ENCODE peak calls at places on chromosomes 16 and 17, in six cellular contexts. Q is transverse colon, J is cardiac muscle cell, A is ascending aorta, N is adrenal gland, S is left ventricle myocardium inferior. Z is an unnamed sample.

GRCh38 chr16:78763821-78764440 is 664.5 kb downstream of the WWOX start:
- DNase-seq in Q (no peak), J (no peak), A (no peak), N (no peak), S (no peak), Z (no peak)

GRCh38 chr16:29318037-29318436 is 88.5 kb downstream of the NPIPB11 start:
- DNase-seq in Q (no peak), J (no peak), A (no peak), N (no peak), S (no peak), Z (no peak)

GRCh38 chr17:79837888-79838540 is 1.2 kb downstream of the CBX4 start:
- DNase-seq in Q (peak; percentile 33), J (no peak), A (no peak), N (peak; percentile 45), S (no peak), Z (peak; percentile 64)

GRCh38 chr17:77638229-77638628 is 320.3 kb upstream of the TNRC6C start:
- DNase-seq in Q (no peak), J (no peak), A (no peak), N (no peak), S (no peak), Z (no peak)

GRCh38 chr17:1563786-1564613 is 1.4 kb upstream of the PITPNA start:
- DNase-seq in Q (no peak), J (no peak), A (no peak), N (no peak), S (no peak), Z (peak; percentile 60)

GRCh38 chr16:89292443-89293078 is 75.1 kb downstream of the ZNF778 start:
- DNase-seq in Q (no peak), J (no peak), A (no peak), N (no peak), S (no peak), Z (no peak)

GRCh38 chr16:13070268-13070667 is 168.9 kb downstream of the SHISA9 start:
- DNase-seq in Q (no peak), J (no peak), A (no peak), N (no peak), S (no peak), Z (peak; percentile 4)

GRCh38 chr16:22734313-22734869 is 79.6 kb upstream of the HS3ST2 start:
- DNase-seq in Q (no peak), J (no peak), A (no peak), N (no peak), S (no peak), Z (no peak)

GRCh38 chr17:10737168-10737622 is 7.4 kb upstream of the TMEM220 start:
- DNase-seq in Q (peak; percentile 92), J (peak; percentile 72), A (peak; percentile 82), N (peak; percentile 80), S (peak; percentile 32), Z (peak; percentile 84)

GRCh38 chr16:50601341-50601740 is 53.1 kb downstream of the NKD1 start:
- DNase-seq in Q (no peak), J (no peak), A (no peak), N (no peak), S (no peak), Z (no peak)

GRCh38 chr17:17084317-17084835 is 42.1 kb downstream of the MPRIP start:
- DNase-seq in Q (no peak), J (no peak), A (no peak), N (no peak), S (no peak), Z (no peak)

GRCh38 chr17:81479175-81479574 is 33.4 kb downstream of the ACTG1 start:
- DNase-seq in Q (no peak), J (no peak), A (no peak), N (no peak), S (no peak), Z (no peak)

GRCh38 chr16:68645494-68646388 is 631 bp downstream of the CDH3 start:
- DNase-seq in Q (no peak), J (peak; percentile 87), A (no peak), N (no peak), S (no peak), Z (peak; percentile 49)

GRCh38 chr17:32869345-32870026 is 7.4 kb downstream of the MYO1D start:
- DNase-seq in Q (no peak), J (no peak), A (peak; percentile 69), N (peak; percentile 51), S (no peak), Z (no peak)

GRCh38 chr17:76091526-76092285 is 11.9 kb downstream of the EXOC7 start:
- DNase-seq in Q (no peak), J (no peak), A (no peak), N (no peak), S (no peak), Z (no peak)

GRCh38 chr16:89072216-89073130 is 21.2 kb upstream of the ACSF3 start:
- DNase-seq in Q (no peak), J (peak; percentile 55), A (no peak), N (no peak), S (peak; percentile 31), Z (no peak)

GRCh38 chr17:67456103-67456502 is 79.0 kb downstream of the PITPNC1 start:
- DNase-seq in Q (no peak), J (no peak), A (no peak), N (no peak), S (no peak), Z (no peak)

GRCh38 chr16:11705311-11705710 is 37.1 kb downstream of the SNN start:
- DNase-seq in Q (no peak), J (no peak), A (no peak), N (no peak), S (no peak), Z (no peak)

GRCh38 chr16:827513-827912 is 27.0 kb upstream of the GNG13 start:
- DNase-seq in Q (no peak), J (no peak), A (no peak), N (no peak), S (no peak), Z (no peak)

GRCh38 chr16:824601-825000 is 24.1 kb upstream of the GNG13 start:
- DNase-seq in Q (no peak), J (no peak), A (no peak), N (no peak), S (no peak), Z (no peak)

GRCh38 chr16:822909-823297 is 22.4 kb upstream of the GNG13 start:
- DNase-seq in Q (no peak), J (no peak), A (no peak), N (no peak), S (no peak), Z (no peak)

GRCh38 chr16:824194-824593 is 23.7 kb upstream of the GNG13 start:
- DNase-seq in Q (no peak), J (no peak), A (no peak), N (no peak), S (no peak), Z (no peak)

DNA sequence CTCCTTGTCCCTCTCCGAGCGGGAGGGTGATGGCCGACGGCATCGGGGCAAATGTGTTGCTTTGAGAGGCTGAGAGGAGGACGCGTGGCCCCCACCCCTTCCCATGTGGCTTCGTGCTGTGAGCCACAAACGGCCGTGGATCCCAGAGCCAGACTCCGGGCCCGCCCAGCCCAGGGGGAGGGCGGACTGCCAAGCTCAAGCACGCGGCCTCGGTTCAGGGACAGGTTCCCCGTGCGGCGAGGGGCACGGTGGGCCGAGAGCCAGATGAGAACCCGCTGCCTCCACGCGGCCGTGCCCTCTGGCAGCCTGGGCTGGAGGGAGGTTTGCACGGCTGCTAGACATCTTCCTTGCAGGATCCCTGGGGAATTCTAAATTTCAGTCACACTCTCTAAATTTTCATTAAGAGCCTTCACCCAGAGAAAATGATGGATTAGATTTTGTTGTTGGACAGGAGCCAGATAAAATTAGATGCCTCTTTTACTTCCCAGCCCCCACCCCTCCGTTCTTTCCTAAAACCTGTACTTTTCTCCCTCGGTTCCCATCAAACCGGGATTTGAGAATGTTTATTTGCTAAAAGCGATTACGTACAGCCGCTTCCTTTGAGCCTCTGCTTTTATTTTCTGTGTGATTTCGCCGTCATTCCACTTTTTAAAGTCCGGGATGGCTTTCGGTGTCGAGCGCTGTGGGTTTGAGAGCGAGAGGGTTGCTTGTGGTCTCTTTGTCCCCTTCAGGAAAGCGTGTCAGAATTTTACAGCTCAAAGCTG is 24.9 kb upstream of the GNG13 start:
- DNase-seq in Q (no peak), J (no peak), A (no peak), N (peak; percentile 80), S (no peak), Z (no peak)
- H3K4me3 ChIP-seq in Q (no peak overlapping the region), J (no peak overlapping the region), A (no peak overlapping the region), N (no peak overlapping the region), S (no peak overlapping the region), Z (no peak overlapping the region)

GRCh38 chr17:5182597-5183409 is 8.9 kb downstream of the ZNF594 start:
- DNase-seq in Q (no peak), J (no peak), A (no peak), N (no peak), S (no peak), Z (no peak)

GRCh38 chr17:5183410-5183793 is 8.3 kb downstream of the ZNF594 start:
- DNase-seq in Q (no peak), J (no peak), A (no peak), N (no peak), S (no peak), Z (no peak)

GRCh38 chr17:5181509-5182305 is 10.0 kb downstream of the ZNF594 start:
- DNase-seq in Q (no peak), J (no peak), A (no peak), N (no peak), S (no peak), Z (no peak)

GRCh38 chr17:5179003-5179402 is 12.7 kb downstream of the ZNF594 start:
- DNase-seq in Q (no peak), J (no peak), A (no peak), N (no peak), S (no peak), Z (no peak)

GRCh38 chr17:5184284-5184683 is 7.4 kb downstream of the ZNF594 start:
- DNase-seq in Q (no peak), J (no peak), A (no peak), N (no peak), S (no peak), Z (no peak)
- H3K9me3 ChIP-seq in Q (peaks cover 83% of the 10 kb centered on the region), J (peaks cover 13% of the 10 kb centered on the region), A (peaks cover 86% of the 10 kb centered on the region), N (peaks cover 16% of the 10 kb centered on the region), S (peaks cover 100% of the 10 kb centered on the region), Z (peaks cover 98% of the 10 kb centered on the region)

DNA sequence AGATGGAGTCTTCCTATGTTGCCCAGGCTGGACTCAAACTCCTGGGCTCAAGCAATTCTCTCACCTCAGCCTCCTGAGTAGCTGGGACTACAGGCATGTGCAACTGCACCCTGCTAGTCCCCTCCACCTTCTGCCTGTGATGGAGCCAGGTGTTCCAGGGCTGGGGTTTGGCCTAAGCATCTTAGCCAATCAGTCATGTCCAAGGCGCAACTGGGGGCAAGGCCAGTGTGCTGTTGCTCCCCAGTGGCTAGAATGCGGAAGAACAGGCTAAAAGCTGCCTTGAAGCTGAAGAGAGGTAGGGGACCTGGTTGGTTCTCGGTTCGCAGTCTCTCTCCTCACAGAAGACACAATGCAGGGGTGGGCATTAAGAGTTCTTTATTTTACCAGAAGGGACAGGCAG is 18.6 kb downstream of the FLOT2 start:
- DNase-seq in Q (no peak), J (peak; percentile 66), A (no peak), N (no peak), S (no peak), Z (no peak)
- TF ChIP-seq CTCF in Q (peak; percentile 55), J (peak; percentile 47), A (no peak), N (no peak), S (no peak), Z (no peak)

DNA sequence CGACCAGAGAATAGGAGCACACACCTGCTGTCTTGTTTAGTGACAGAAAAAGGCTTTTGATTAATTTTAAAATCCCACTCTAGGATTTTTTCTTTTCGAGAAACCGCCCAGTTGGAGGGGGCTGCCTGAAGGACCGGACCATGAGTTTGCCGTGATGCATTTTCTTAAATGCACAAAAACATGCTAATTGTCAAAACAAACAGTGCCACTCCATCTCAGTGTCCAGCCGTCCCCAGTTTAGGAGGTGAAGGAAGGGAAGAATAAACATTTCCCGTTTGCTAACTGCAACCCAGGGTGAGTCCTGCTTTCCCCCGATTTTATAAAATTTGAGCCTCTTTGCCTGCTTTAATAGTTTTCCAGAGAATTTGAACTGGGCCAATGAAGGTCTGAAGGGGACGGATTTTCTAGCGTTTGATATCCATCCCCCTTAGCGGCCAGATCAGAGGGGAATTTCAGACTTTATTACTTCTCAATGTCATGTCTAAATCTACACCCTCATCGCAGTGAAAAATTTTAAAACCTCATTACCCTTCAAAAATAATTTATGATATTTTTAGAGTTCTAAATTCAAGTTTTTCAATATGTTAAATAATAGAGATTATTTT is 3.3 kb downstream of the FOXC2 start:
- DNase-seq in Q (no peak), J (no peak), A (no peak), N (no peak), S (no peak), Z (no peak)
- H3K4me3 ChIP-seq in Q (no peak overlapping the region), J (peak overlapping the region; percentile 76), A (peak overlapping the region; percentile 76), N (no peak overlapping the region), S (peak overlapping the region; percentile 69), Z (no peak overlapping the region)